ENCODE peak calls at places on chromosomes 7 and 10, in ten cellular contexts. A, W, B, G, X, U, R, K, N and D are unnamed samples.

GRCh38 chr10:119655566-119656001 is 4.4 kb downstream of the BAG3 start:
- DNase-seq in A (no peak), W (no peak), B (peak; percentile 34), G (peak; percentile 57), X (peak; percentile 36), U (no peak), R (no peak), K (no peak), N (peak; percentile 87), D (no peak)

GRCh38 chr10:119098576-119098975 is 5.3 kb upstream of the DENND10 start:
- DNase-seq in A (no peak), W (no peak), B (no peak), G (no peak), X (no peak), U (no peak), R (no peak), K (no peak), N (no peak), D (no peak)

GRCh38 chr7:153065021-153065420 is 305.5 kb downstream of the ACTR3B start:
- DNase-seq in A (no peak), W (no peak), B (no peak), G (no peak), X (no peak), U (no peak), R (no peak), K (no peak), N (no peak), D (no peak)

GRCh38 chr7:2012981-2013380 is 219.8 kb downstream of the MAD1L1 start:
- DNase-seq in A (no peak), W (no peak), B (no peak), G (peak; percentile 18), X (no peak), U (no peak), R (peak; percentile 27), K (peak; percentile 59), N (peak; percentile 44), D (no peak)

GRCh38 chr10:484925-485661 is 204.4 kb downstream of the DIP2C start:
- DNase-seq in A (no peak), W (no peak), B (peak; percentile 31), G (no peak), X (no peak), U (no peak), R (no peak), K (no peak), N (no peak), D (no peak)

GRCh38 chr10:119521443-119522204 is 20.9 kb downstream of the RGS10 start:
- DNase-seq in A (no peak), W (no peak), B (no peak), G (no peak), X (no peak), U (no peak), R (no peak), K (no peak), N (peak; percentile 62), D (no peak)

GRCh38 chr10:33772370-33773331 is 438.2 kb upstream of the NRP1 start:
- DNase-seq in A (peak; percentile 18), W (no peak), B (no peak), G (peak; percentile 28), X (peak; percentile 45), U (no peak), R (no peak), K (no peak), N (no peak), D (peak; percentile 41)

GRCh38 chr10:21402606-21403083 is 122.8 kb downstream of the SKIDA1 start:
- DNase-seq in A (no peak), W (no peak), B (no peak), G (no peak), X (no peak), U (no peak), R (no peak), K (no peak), N (peak; percentile 60), D (no peak)

DNA sequence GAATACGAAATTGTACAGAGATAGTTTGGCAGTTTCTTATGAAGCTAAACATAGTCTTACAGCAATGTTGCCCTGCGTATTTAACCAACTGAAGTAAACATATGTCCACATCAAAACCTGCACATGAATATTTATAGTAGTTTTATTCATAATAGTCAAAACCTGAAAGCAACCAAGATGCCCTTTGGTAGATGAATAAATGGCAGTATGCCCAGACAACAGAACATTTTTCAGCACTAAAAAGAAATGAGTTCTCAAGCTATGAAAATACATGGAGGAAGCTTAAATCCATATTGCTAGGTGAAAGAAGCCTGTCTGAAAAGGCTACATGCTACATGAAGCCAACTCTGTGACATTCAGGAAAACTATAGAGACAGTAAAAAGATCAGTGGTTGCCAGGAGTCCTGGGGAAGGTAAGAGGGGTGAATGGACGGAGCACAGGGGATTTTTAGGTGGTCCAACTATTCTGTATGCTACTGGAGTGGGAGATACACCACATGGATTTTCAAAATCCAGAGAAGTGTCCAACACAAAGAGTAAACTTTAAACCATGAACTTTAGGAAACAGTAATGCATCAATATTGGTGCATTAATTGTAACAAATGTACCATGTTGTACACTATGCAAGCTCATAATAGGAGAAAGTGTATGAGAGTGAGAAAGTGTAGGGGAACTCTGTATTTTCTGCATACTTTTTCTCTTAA is 17.6 kb downstream of the GPRIN2 start:
- DNase-seq in A (no peak), W (no peak), B (no peak), G (no peak), X (no peak), U (peak; percentile 1), R (no peak), K (no peak), N (no peak), D (no peak)
- TF ChIP-seq CTCF in A (no peak), W (no peak), B (no peak), G (no peak), X (no peak), U (no peak), R (no peak), K (no peak), N (no peak), D (no peak)

GRCh38 chr10:86653379-86653778 is 968 bp upstream of the OPN4 start:
- DNase-seq in A (no peak), W (no peak), B (no peak), G (no peak), X (no peak), U (no peak), R (no peak), K (no peak), N (no peak), D (no peak)
- TF ChIP-seq CTCF in A (no peak), W (no peak), B (no peak), G (no peak), X (no peak), U (no peak), R (no peak), K (no peak), N (no peak), D (no peak)

GRCh38 chr10:11699546-11700097 is 42.6 kb upstream of the ECHDC3 start:
- DNase-seq in A (no peak), W (no peak), B (no peak), G (no peak), X (peak; percentile 7), U (no peak), R (no peak), K (no peak), N (no peak), D (no peak)

GRCh38 chr10:11700539-11700938 is 41.6 kb upstream of the ECHDC3 start:
- DNase-seq in A (no peak), W (no peak), B (no peak), G (no peak), X (no peak), U (no peak), R (no peak), K (no peak), N (no peak), D (no peak)

GRCh38 chr10:11701451-11702095 is 40.6 kb upstream of the ECHDC3 start:
- DNase-seq in A (no peak), W (no peak), B (no peak), G (no peak), X (no peak), U (no peak), R (no peak), K (no peak), N (no peak), D (no peak)

GRCh38 chr10:11698691-11699545 is 43.3 kb upstream of the ECHDC3 start:
- DNase-seq in A (no peak), W (peak; percentile 70), B (no peak), G (no peak), X (no peak), U (no peak), R (no peak), K (no peak), N (no peak), D (no peak)

DNA sequence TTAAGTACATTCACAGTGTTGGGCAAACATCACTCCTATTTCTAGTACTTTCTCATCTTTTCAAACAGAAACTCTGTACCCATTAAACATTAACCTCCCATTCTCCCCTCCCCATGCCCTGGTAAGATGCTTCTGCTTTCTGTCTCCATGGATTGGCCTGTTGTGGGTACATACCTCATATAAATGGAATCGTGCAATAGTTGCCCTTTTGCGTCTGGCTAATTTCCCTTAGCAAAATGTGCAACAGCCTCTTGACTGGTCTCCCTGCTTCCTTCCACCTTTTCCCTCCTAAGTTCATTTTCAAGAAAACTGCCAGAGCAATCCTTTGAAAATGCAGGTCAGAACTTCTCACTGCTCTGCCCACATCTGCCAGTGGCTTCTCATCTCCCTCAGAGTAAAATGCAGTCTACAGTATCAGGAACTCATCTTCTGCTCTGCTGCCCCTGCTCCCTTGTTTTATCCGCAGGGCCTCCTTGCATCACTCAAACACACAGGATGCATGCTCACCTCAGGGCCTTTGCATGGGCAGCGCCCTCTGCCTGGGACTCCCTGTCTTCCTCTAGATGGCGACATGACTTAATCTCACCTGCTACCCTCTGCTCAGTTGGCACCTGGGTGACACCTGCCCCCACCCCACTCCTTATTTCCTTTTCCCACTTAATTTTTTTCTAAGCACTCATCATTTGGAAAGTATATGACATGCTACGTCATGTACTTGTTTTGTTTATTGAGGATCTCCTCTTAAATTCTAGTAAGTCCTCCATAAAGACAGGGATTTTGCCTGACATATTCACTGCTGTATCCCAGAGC is 44.3 kb upstream of the ECHDC3 start:
- DNase-seq in A (no peak), W (no peak), B (no peak), G (no peak), X (no peak), U (no peak), R (no peak), K (no peak), N (no peak), D (no peak)
- TF ChIP-seq CTCF in A (no peak), W (peak; percentile 56), B (no peak), G (no peak), X (no peak), U (no peak), R (no peak), K (no peak), N (peak; percentile 28), D (no peak)

DNA sequence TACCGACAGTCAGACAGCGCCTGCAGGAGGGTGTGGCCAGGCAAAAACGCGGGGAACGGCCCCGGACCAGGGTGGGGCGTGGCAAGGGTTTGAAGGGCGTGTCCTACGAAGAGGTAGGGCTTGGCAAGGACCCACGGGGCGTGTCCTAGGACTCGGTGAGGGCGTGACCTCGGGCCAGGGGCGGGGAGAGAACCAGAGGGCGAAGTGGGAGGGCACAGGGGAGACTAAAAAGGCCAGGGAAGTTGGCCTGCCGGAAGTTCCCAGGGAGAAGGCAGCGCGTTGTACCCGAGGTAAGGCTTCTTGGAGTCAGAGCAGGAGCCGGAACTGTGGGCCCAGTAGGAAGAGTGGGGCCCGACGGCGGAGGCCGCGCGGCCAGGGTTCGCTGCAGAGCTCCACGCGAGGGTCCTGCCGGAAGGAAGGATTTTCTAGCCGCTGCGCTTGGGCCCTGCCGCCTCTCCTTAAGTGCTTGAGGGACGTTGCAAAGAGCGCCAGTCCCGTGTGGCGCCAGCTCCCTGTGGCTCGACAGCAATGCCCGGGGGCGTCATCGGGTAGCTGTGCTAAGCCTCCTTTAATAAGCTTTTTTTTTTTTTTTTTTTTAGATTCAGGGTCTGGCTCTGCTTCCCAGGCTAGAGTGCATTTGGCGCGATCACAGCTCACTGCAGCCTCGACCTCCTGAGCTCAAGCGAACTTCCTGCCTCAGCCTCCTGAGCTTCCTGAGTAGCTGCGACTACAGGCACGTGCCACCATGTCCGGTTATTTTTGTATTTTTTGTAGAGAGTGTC is at the start of gene PTER:
- DNase-seq in A (peak; percentile 94), W (peak; percentile 90), B (peak; percentile 93), G (peak; percentile 97), X (peak; percentile 97), U (peak; percentile 99), R (peak; percentile 56), K (peak; percentile 99), N (peak; percentile 64), D (peak; percentile 90)
- TF ChIP-seq CTCF in A (no peak), W (no peak), B (no peak), G (no peak), X (no peak), U (no peak), R (no peak), K (no peak), N (no peak), D (no peak)